ENCODE peak calls at places on chromosomes 1 and 21, in four cellular contexts. E, K, D and A are unnamed samples. For H3K36me3, the result is how much of the 10 kb centered on the place peaks cover.

GRCh38 chr1:87197156-87197555 is 131.5 kb upstream of the LMO4 start:
- DNase-seq in E (no peak), K (no peak), D (no peak), A (no peak)

GRCh38 chr1:207407655-207408256 is 46.4 kb upstream of the CR2 start:
- DNase-seq in E (no peak), K (no peak), D (no peak), A (no peak)

GRCh38 chr1:217562229-217562878 is 68.5 kb downstream of the GPATCH2 start:
- DNase-seq in E (no peak), K (no peak), D (no peak), A (no peak)

GRCh38 chr21:37095821-37096220 is 22.8 kb downstream of the TTC3 start:
- DNase-seq in E (no peak), K (no peak), D (no peak), A (no peak)

GRCh38 chr1:234712891-234713305 is 102.9 kb upstream of the IRF2BP2 start:
- DNase-seq in E (no peak), K (no peak), D (no peak), A (no peak)

GRCh38 chr1:96362623-96363022 is 359.0 kb upstream of the PTBP2 start:
- DNase-seq in E (no peak), K (no peak), D (no peak), A (no peak)

GRCh38 chr1:7117599-7118281 is 332.5 kb downstream of the CAMTA1 start:
- DNase-seq in E (no peak), K (peak), D (no peak), A (no peak)

GRCh38 chr1:156140879-156141707 is 12.3 kb upstream of the SEMA4A start:
- DNase-seq in E (no peak), K (peak), D (no peak), A (peak)

GRCh38 chr1:92739669-92740524 is 45.0 kb downstream of the EVI5 start:
- DNase-seq in E (no peak), K (no peak), D (no peak), A (no peak)

GRCh38 chr21:22927469-22927868 is 1929.3 kb downstream of the NCAM2 start:
- DNase-seq in E (no peak), K (no peak), D (no peak), A (no peak)

GRCh38 chr21:41429925-41430491 is 4.0 kb downstream of the MX1 start:
- DNase-seq in E (no peak), K (no peak), D (no peak), A (peak)

GRCh38 chr1:3679098-3679555 is 26.8 kb downstream of the TP73 start:
- DNase-seq in E (no peak), K (no peak), D (peak), A (no peak)

GRCh38 chr21:39232926-39233325 is 49.7 kb upstream of the PSMG1 start:
- DNase-seq in E (no peak), K (no peak), D (no peak), A (no peak)

GRCh38 chr1:78762113-78762512 is 112.5 kb downstream of the IFI44 start:
- DNase-seq in E (no peak), K (no peak), D (no peak), A (no peak)

GRCh38 chr1:117826551-117827078 is 102.8 kb downstream of the GDAP2 start:
- DNase-seq in E (no peak), K (no peak), D (no peak), A (peak)

GRCh38 chr1:244368279-244368678 is 83.4 kb downstream of the ADSS2 start:
- DNase-seq in E (no peak), K (no peak), D (no peak), A (no peak)

DNA sequence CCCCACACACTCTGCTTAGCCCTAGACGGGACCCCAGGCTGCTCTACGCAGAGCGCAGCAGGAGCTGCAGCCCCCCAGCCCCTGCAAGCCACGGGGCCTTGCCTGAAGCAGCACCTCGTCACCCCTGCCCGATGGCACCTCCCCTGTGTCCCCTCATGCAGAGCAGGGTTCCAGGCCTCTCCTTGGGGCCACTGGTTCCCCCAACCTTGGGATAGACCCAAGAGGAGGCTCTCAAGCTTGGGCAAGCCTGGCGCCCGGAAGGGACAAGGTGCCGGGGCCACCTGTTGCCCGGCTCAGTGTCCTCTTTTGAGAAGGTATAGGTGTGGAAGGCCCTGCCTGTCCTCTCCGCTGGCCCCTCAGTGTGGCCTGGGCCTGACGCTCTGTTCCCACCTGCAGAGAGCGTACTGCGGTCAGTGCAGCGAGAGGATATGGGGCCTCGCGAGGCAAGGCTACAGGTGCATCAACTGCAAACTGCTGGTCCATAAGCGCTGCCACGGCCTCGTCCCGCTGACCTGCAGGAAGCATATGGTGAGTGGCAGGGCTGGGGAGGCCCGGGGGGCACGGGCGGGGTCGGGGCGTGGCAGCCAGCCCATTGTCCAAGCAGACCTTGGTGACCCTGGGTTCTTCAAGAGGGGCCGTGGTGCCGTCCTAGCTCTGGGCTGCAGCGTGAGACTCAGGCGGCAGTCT is 50.6 kb downstream of the FAAP20 start:
- DNase-seq in E (no peak), K (no peak), D (peak), A (peak)
- H3K36me3 ChIP-seq in E (under half), K (under half), D (under half), A (under half)

GRCh38 chr1:36305915-36306209 is 306 bp upstream of the SH3D21 start:
- DNase-seq in E (peak), K (no peak), D (no peak), A (no peak)
- H3K4me3 ChIP-seq in E (no peak), K (peak), D (peak), A (peak)

GRCh38 chr1:67766117-67766978 is 66.9 kb downstream of the GNG12 start:
- DNase-seq in E (no peak), K (peak), D (no peak), A (no peak)
- TF ChIP-seq CTCF in E (peak), K (peak), D (peak), A (peak)

DNA sequence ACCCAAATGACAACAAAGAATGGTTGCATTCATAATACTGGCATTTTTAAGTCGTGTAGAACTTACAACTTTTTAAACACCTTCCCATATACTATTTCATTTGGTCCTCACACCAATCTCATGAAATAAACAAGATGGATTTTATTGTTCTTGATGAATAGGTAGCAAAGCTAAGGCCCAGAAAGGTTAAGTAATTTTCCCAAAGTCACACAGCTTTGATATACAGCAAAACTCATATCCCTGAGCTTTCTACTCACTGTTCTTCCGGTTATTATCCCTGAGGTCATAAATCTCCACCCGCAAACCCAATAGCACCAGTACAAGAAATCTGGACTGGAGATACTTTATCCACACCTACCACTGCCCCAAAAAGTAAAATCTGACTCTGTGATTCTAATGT is 186.2 kb downstream of the RUNX1 start:
- DNase-seq in E (no peak), K (peak), D (no peak), A (no peak)
- H3K36me3 ChIP-seq in E (under half), K (under half), D (half or more), A (under half)

DNA sequence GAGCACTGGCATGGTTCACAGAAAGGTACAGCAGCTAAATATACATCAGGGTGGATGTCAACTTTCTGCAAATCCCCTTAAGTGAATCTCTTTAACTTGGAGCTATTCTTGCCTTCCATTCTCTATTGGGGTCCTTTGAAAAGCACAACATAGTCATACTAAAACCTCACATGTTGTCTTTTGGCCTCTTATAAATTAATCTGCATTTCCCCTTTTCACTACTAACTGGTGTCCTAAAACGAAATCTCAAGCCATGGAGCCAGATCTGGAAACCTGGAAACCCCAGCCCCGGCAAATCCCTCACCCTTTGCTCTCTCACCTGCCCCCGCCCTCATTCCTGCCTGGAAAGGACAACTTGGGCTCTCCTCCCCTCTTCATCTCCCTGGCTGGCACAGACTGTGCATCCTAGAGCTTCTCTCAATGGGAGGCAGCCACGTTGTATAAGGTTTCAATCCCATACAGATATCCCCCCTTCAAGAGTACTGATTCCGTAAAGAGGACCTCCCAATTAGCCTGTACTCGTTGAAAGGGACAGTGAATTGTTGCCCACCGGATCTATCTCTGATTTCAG is 1.5 kb downstream of the DUSP10 start:
- DNase-seq in E (no peak), K (peak), D (peak), A (no peak)
- H3K4me3 ChIP-seq in E (no peak), K (peak), D (peak), A (peak)

GRCh38 chr1:19772053-19772452 is 27.7 kb downstream of the TMCO4 start:
- DNase-seq in E (no peak), K (peak), D (no peak), A (no peak)
- TF ChIP-seq CTCF in E (no peak), K (peak), D (no peak), A (no peak)

GRCh38 chr1:187067160-187067559 is 238.4 kb downstream of the PLA2G4A start:
- DNase-seq in E (no peak), K (no peak), D (no peak), A (no peak)

GRCh38 chr1:187063271-187063670 is 234.5 kb downstream of the PLA2G4A start:
- DNase-seq in E (no peak), K (no peak), D (no peak), A (no peak)
- H3K36me3 ChIP-seq in E (under half), K (under half), D (under half), A (under half)

DNA sequence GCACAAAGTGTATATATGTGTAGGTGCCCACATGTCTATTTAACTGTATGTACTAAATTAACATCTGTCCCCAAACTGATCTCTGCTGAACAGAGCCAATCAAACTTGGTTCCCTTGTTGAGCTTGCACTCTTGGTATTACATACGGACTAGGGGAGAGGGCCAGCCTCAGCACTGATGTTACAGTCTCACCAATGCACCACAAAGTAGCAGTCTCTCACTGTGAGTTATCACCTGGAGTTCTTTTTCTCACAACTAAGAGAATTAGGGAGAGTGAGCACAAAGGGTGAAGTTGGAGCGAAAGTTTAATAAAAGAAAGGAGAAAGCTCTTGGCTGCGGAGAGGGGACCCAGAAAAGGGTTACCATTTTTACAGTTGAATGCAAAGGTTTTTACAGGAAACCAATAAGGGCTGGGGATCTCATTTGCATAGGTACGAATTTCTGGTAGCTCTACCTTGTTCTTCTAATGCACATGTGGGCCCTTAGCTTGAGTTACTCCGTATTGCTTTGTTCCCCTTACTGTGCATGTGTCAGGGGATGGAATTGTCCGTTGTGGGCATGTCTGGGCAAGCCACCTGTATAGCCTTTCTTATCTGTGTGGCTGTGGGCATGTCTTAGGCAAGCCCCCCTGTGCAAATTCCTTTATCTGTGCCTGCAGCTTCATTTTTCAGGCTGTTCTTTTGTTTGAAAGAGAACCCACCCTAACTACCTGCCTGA is 13.3 kb upstream of the CHI3L2 start:
- DNase-seq in E (no peak), K (no peak), D (no peak), A (no peak)
- H3K4me3 ChIP-seq in E (no peak), K (no peak), D (no peak), A (no peak)

DNA sequence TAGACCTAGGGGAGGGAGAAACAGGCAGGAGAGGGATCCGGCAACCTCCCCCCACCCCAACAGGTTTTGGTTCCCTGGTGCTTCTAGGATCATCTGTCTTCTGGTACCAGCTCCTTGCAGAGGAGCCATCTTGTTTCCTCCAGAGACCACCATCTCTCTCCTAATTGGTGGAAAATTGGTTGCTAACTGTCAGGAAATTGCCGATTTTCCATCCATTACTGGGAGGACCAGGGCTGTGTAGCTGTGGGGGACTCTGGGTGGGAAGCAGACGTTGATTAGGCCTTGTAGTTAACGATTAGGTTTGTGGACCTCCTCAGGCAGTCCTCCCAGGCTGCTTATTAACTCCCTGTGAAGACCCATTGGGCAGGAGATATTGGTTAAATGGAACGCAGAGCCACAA is 61.0 kb upstream of the TRABD2B start:
- DNase-seq in E (no peak), K (no peak), D (no peak), A (no peak)
- TF ChIP-seq CTCF in E (no peak), K (no peak), D (no peak), A (no peak)

DNA sequence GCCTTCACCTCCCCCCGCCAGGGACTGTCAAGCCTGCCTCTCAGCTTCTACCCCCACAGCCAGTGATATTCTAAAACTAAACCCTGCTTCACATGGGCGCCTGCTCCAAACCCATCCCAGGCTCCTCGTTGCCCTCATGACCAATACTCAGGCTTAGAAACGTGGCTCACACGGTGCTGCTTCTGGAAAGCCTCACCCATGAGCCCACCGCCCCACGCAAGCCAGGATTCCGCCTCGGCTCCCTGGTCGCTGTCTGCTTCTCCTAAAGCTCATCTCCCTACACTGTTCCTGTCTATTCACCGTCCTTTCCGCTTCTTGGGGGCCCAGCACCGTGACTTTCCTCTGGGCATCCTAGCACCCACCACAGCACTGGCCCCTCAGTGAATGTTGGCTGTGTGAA is 72.5 kb downstream of the NID1 start:
- DNase-seq in E (no peak), K (no peak), D (no peak), A (no peak)
- H3K36me3 ChIP-seq in E (under half), K (under half), D (under half), A (half or more)